ENCODE peak calls at places on chromosomes 1 and 21, in nine cellular contexts. F is GOT3; V is lower lobe of right lung; Q is NCI-H748 treated with DMSO at 0.1 percent for 48 hours; D is stimulated activated CD8-positive, alpha-beta memory T cell treated with anti-CD3 and anti-CD28 coated beads, Interleukin-12 subunit alpha, Interleukin-12 subunit beta, amount 100 ng/mL, for 4 hours; S is dorsolateral prefrontal cortex; H is NCI-H187; E is fibroblast of the conjunctiva; A is amniotic stem cell. O is an unnamed sample.

GRCh38 chr1:225343618-225344017 is 84.2 kb downstream of the LBR start:
- DNase-seq in F (no peak), V (no peak), Q (no peak), D (no peak), S (no peak), H (no peak), E (no peak), A (no peak), O (no peak)

GRCh38 chr1:154006136-154006535 is 15.6 kb downstream of the RPS27 start:
- DNase-seq in F (no peak), V (no peak), Q (no peak), D (no peak), S (no peak), H (no peak), E (peak; percentile 51), A (peak; percentile 42), O (no peak)

GRCh38 chr1:61641578-61642336 is 83.2 kb downstream of the TM2D1 start:
- DNase-seq in F (peak; percentile 51), V (peak; percentile 83), Q (no peak), D (peak; percentile 9), S (peak; percentile 68), H (no peak), E (peak; percentile 82), A (no peak), O (peak; percentile 30)

GRCh38 chr1:165610866-165611265 is 20.2 kb upstream of the MGST3 start:
- DNase-seq in F (no peak), V (no peak), Q (no peak), D (no peak), S (no peak), H (no peak), E (no peak), A (no peak), O (no peak)

GRCh38 chr1:36156329-36157114 is 562 bp downstream of the MAP7D1 start:
- DNase-seq in F (no peak), V (peak; percentile 81), Q (peak; percentile 14), D (no peak), S (peak; percentile 85), H (peak; percentile 32), E (no peak), A (peak; percentile 29), O (no peak)

GRCh38 chr21:44880762-44881585 is 7.5 kb upstream of the PTTG1IP start:
- DNase-seq in F (no peak), V (no peak), Q (no peak), D (no peak), S (no peak), H (no peak), E (no peak), A (no peak), O (peak; percentile 83)

GRCh38 chr21:45098867-45099266 is 24.5 kb downstream of the ADARB1 start:
- DNase-seq in F (no peak), V (no peak), Q (no peak), D (no peak), S (no peak), H (no peak), E (no peak), A (no peak), O (no peak)

GRCh38 chr1:23423415-23424170 is 955 bp downstream of the TCEA3 start:
- DNase-seq in F (no peak), V (peak; percentile 69), Q (no peak), D (no peak), S (no peak), H (no peak), E (no peak), A (no peak), O (no peak)

GRCh38 chr1:46019348-46019747 is 113.1 kb downstream of the PIK3R3 start:
- DNase-seq in F (no peak), V (no peak), Q (no peak), D (no peak), S (no peak), H (no peak), E (no peak), A (no peak), O (no peak)

GRCh38 chr1:150001415-150001814 is 9.1 kb downstream of the OTUD7B start:
- DNase-seq in F (no peak), V (no peak), Q (no peak), D (no peak), S (no peak), H (no peak), E (no peak), A (no peak), O (no peak)

GRCh38 chr1:222618880-222619321 is 1.0 kb downstream of the MIA3 start:
- DNase-seq in F (no peak), V (no peak), Q (no peak), D (no peak), S (no peak), H (no peak), E (no peak), A (no peak), O (no peak)

GRCh38 chr1:23103001-23103879 is 65.4 kb downstream of the LUZP1 start:
- DNase-seq in F (no peak), V (no peak), Q (no peak), D (no peak), S (no peak), H (no peak), E (no peak), A (no peak), O (peak; percentile 39)

GRCh38 chr1:243292117-243292516 is 36.3 kb downstream of the SDCCAG8 start:
- DNase-seq in F (no peak), V (no peak), Q (no peak), D (no peak), S (no peak), H (no peak), E (no peak), A (no peak), O (no peak)

GRCh38 chr1:54577612-54578011 is 29.6 kb downstream of the ACOT11 start:
- DNase-seq in F (no peak), V (peak; percentile 86), Q (no peak), D (no peak), S (peak; percentile 49), H (no peak), E (peak; percentile 20), A (no peak), O (peak; percentile 32)

GRCh38 chr1:39261712-39262221 is 57.3 kb downstream of the MACF1 start:
- DNase-seq in F (no peak), V (no peak), Q (no peak), D (no peak), S (no peak), H (no peak), E (peak; percentile 33), A (no peak), O (no peak)

GRCh38 chr1:236173174-236173767 is 30.9 kb downstream of the GPR137B start:
- DNase-seq in F (no peak), V (no peak), Q (no peak), D (no peak), S (no peak), H (no peak), E (no peak), A (no peak), O (no peak)

GRCh38 chr1:175145899-175146298 is 46.7 kb downstream of the KIAA0040 start:
- DNase-seq in F (no peak), V (no peak), Q (no peak), D (no peak), S (no peak), H (no peak), E (no peak), A (no peak), O (no peak)

GRCh38 chr1:192022839-192023238 is 135.4 kb upstream of the RGS18 start:
- DNase-seq in F (no peak), V (no peak), Q (no peak), D (no peak), S (no peak), H (no peak), E (no peak), A (no peak), O (no peak)

GRCh38 chr1:42368096-42368795 is 12.3 kb upstream of the RIMKLA start:
- DNase-seq in F (no peak), V (no peak), Q (no peak), D (no peak), S (no peak), H (no peak), E (no peak), A (no peak), O (no peak)

GRCh38 chr1:61131716-61132115 is 49.4 kb downstream of the NFIA start:
- DNase-seq in F (no peak), V (no peak), Q (no peak), D (no peak), S (no peak), H (no peak), E (peak; percentile 34), A (no peak), O (no peak)

GRCh38 chr1:44616991-44617702 is 57.1 kb downstream of the TMEM53 start:
- DNase-seq in F (no peak), V (no peak), Q (no peak), D (no peak), S (no peak), H (no peak), E (no peak), A (peak; percentile 54), O (no peak)